ENCODE peak calls at places on chromosomes 3 and 15, in nine cellular contexts. C, G, O, R, W, P, F, I and U are unnamed samples.

GRCh38 chr3:39839504-39839903 is 30.1 kb downstream of the MYRIP start:
- DNase-seq in P (no peak), W (no peak), I (no peak), R (no peak), O (no peak), G (no peak), F (no peak), C (no peak), U (no peak)

GRCh38 chr15:62075595-62076279 is 9.0 kb downstream of the C2CD4A start:
- DNase-seq in G (no peak), P (no peak), O (no peak), W (no peak), R (no peak), C (peak), F (no peak), I (no peak), U (no peak)

GRCh38 chr3:138578141-138578540 is 15.9 kb downstream of the CEP70 start:
- DNase-seq in R (no peak), C (no peak), W (no peak), G (no peak), P (no peak), F (no peak), O (peak), I (no peak), U (no peak)

GRCh38 chr15:101198820-101199219 is 53.0 kb downstream of the CHSY1 start:
- DNase-seq in R (no peak), P (no peak), G (no peak), W (no peak), C (no peak), O (peak), I (no peak), F (no peak), U (no peak)

GRCh38 chr3:100737334-100737733 is 28.0 kb downstream of the TFG start:
- DNase-seq in F (no peak), R (no peak), O (peak), C (no peak), G (no peak), W (no peak), P (peak), I (no peak), U (peak)

GRCh38 chr3:76198086-76198485 is 412.7 kb upstream of the ZNF717 start:
- DNase-seq in G (no peak), F (no peak), C (no peak), R (no peak), W (no peak), P (peak), O (no peak), I (no peak), U (peak)

GRCh38 chr15:73426458-73426994 is 16.4 kb upstream of the REC114 start:
- DNase-seq in W (no peak), G (no peak), I (no peak), F (no peak), R (no peak), P (no peak), C (no peak), O (no peak), U (no peak)

GRCh38 chr15:96750361-96750760 is 419.9 kb downstream of the NR2F2 start:
- DNase-seq in O (no peak), R (no peak), P (no peak), C (no peak), W (no peak), F (no peak), G (no peak), I (no peak), U (no peak)

GRCh38 chr15:37520882-37521281 is 413.6 kb upstream of the TMCO5A start:
- DNase-seq in F (no peak), P (no peak), I (no peak), C (no peak), W (no peak), G (no peak), R (no peak), O (no peak), U (no peak)

GRCh38 chr15:34900748-34901147 is 68.8 kb downstream of the AQR start:
- DNase-seq in R (no peak), W (no peak), C (no peak), I (no peak), P (no peak), F (no peak), O (no peak), G (no peak), U (no peak)

GRCh38 chr3:138944136-138944658 is 2.7 kb downstream of the FOXL2 start:
- DNase-seq in I (no peak), O (no peak), F (no peak), W (no peak), G (no peak), R (no peak), P (no peak), C (no peak), U (no peak)

GRCh38 chr3:184541886-184542562 is 19.6 kb upstream of the EPHB3 start:
- DNase-seq in P (no peak), G (no peak), R (no peak), F (no peak), C (no peak), I (no peak), W (no peak), O (no peak), U (no peak)

GRCh38 chr3:57006048-57006709 is 54.3 kb upstream of the SPATA12 start:
- DNase-seq in F (no peak), C (no peak), P (no peak), I (no peak), G (no peak), W (no peak), R (no peak), O (no peak), U (no peak)

GRCh38 chr3:177810162-177810623 is 612.9 kb upstream of the TBL1XR1 start:
- DNase-seq in C (no peak), R (peak), F (no peak), I (no peak), O (no peak), P (no peak), W (no peak), G (no peak), U (no peak)

GRCh38 chr3:73729969-73730440 is 105.3 kb upstream of the PDZRN3 start:
- DNase-seq in O (no peak), C (peak), G (no peak), F (no peak), W (no peak), R (no peak), P (no peak), I (no peak), U (no peak)

GRCh38 chr15:46170326-46170725 is 535.5 kb downstream of the SQOR start:
- DNase-seq in C (no peak), W (no peak), O (no peak), I (no peak), P (no peak), R (no peak), F (no peak), G (no peak), U (no peak)

GRCh38 chr3:81521855-81522254 is 239.6 kb downstream of the GBE1 start:
- DNase-seq in F (no peak), W (no peak), R (no peak), I (no peak), P (no peak), C (no peak), G (no peak), O (no peak), U (no peak)

GRCh38 chr3:72595927-72596610 is 252.2 kb downstream of the SHQ1 start:
- DNase-seq in C (no peak), R (no peak), W (no peak), G (no peak), O (no peak), P (no peak), I (no peak), F (no peak), U (no peak)

GRCh38 chr3:58048301-58048700 is 40.1 kb downstream of the FLNB start:
- DNase-seq in I (no peak), P (no peak), R (no peak), C (no peak), O (no peak), F (no peak), G (no peak), W (no peak), U (no peak)

GRCh38 chr3:149004622-149005021 is 13.3 kb downstream of the GYG1 start:
- DNase-seq in O (no peak), W (no peak), G (no peak), R (no peak), I (no peak), C (peak), P (no peak), F (no peak), U (no peak)

GRCh38 chr3:134896141-134896540 is 101.1 kb downstream of the EPHB1 start:
- DNase-seq in W (no peak), C (no peak), P (no peak), I (no peak), O (no peak), R (no peak), G (no peak), F (no peak), U (no peak)

GRCh38 chr3:57818772-57819171 is 62.7 kb downstream of the SLMAP start:
- DNase-seq in F (no peak), C (no peak), P (no peak), R (no peak), G (no peak), O (no peak), I (no peak), W (no peak), U (no peak)

GRCh38 chr3:190382082-190382481 is 5.9 kb upstream of the CLDN16 start:
- DNase-seq in P (no peak), I (no peak), C (no peak), R (peak), W (no peak), O (no peak), F (no peak), G (no peak), U (no peak)

GRCh38 chr3:107199962-107200465 is 177.2 kb upstream of the CCDC54 start:
- DNase-seq in W (no peak), I (no peak), G (no peak), P (no peak), R (no peak), F (no peak), C (no peak), O (no peak), U (no peak)

GRCh38 chr3:71955549-71956373 is 170.8 kb upstream of the PROK2 start:
- DNase-seq in O (peak), G (peak), R (peak), P (peak), F (no peak), C (peak), I (peak), W (no peak), U (peak)

GRCh38 chr3:55725681-55726500 is 238.8 kb upstream of the WNT5A start:
- DNase-seq in G (no peak), C (no peak), R (no peak), F (no peak), O (peak), P (no peak), W (no peak), I (no peak), U (no peak)

GRCh38 chr3:121793078-121793477 is 41.8 kb downstream of the IQCB1 start:
- DNase-seq in C (no peak), I (no peak), O (peak), G (no peak), P (no peak), F (no peak), W (no peak), R (no peak), U (no peak)

GRCh38 chr3:24222165-24222805 is 272.4 kb downstream of the THRB start:
- DNase-seq in P (no peak), O (no peak), F (no peak), W (no peak), G (no peak), C (no peak), I (no peak), R (no peak), U (no peak)

GRCh38 chr3:58151637-58152036 is 59.1 kb downstream of the DNASE1L3 start:
- DNase-seq in R (no peak), G (no peak), P (no peak), F (no peak), C (no peak), W (no peak), O (no peak), I (peak), U (no peak)

GRCh38 chr3:52222319-52223221 is 2.9 kb downstream of the TLR9 start:
- DNase-seq in C (no peak), W (no peak), O (no peak), R (no peak), F (no peak), I (no peak), G (no peak), P (no peak), U (no peak)

GRCh38 chr3:87145553-87145952 is 81.6 kb upstream of the CHMP2B start:
- DNase-seq in C (no peak), P (peak), W (no peak), O (peak), I (no peak), F (no peak), R (no peak), G (no peak), U (peak)

GRCh38 chr15:58528197-58528870 is 96.5 kb downstream of the LIPC start:
- DNase-seq in R (no peak), P (no peak), O (no peak), W (no peak), I (no peak), G (no peak), F (no peak), C (no peak), U (no peak)